ENCODE peak calls at places on chromosomes 11 and 22, in seven cellular contexts. S is NCI-H510A treated with DMSO at 0.1 percent for 48 hours; B is stimulated activated CD4-positive, alpha-beta T cell treated with anti-CD3 and anti-CD28 coated beads, TNF-alpha, amount 100 ng/mL, for 4 hours; J is A673; W is HT1080; K is retina; T is ureter. X is an unnamed sample.

GRCh38 chr11:67996622-67997459 is 7.1 kb downstream of the UNC93B1 start:
- DNase-seq in K (peak), B (no peak), J (peak), T (peak), S (no peak), W (no peak), X (no peak)

GRCh38 chr11:111359223-111360149 is 19.6 kb downstream of the POU2AF1 start:
- DNase-seq in W (peak), S (no peak), B (no peak), T (no peak), J (no peak), K (no peak), X (no peak)

GRCh38 chr11:22795914-22796313 is 33.7 kb downstream of the SVIP start:
- DNase-seq in K (no peak), W (peak), J (peak), T (no peak), B (no peak), S (no peak), X (no peak)

GRCh38 chr22:25202290-25202921 is 2.7 kb downstream of the CRYBB3 start:
- DNase-seq in T (peak), S (peak), W (peak), B (peak), K (peak), J (peak), X (no peak)

GRCh38 chr22:50250555-50251471 is at the start of gene HDAC10:
- DNase-seq in S (peak), J (peak), B (peak), T (peak), W (peak), K (peak), X (no peak)

GRCh38 chr11:27497284-27497866 is 9.2 kb downstream of the LIN7C start:
- DNase-seq in K (no peak), J (peak), S (peak), B (no peak), T (no peak), W (peak), X (no peak)

GRCh38 chr22:26481694-26482093 is 1.9 kb downstream of the HPS4 start:
- DNase-seq in K (no peak), B (no peak), W (no peak), S (no peak), T (no peak), J (no peak), X (no peak)

GRCh38 chr22:19597399-19597735 is 73.2 kb upstream of the CLDN5 start:
- DNase-seq in K (no peak), S (no peak), T (no peak), J (no peak), W (no peak), B (no peak), X (no peak)

GRCh38 chr22:46180370-46181137 is 30.2 kb downstream of the PPARA start:
- DNase-seq in J (no peak), T (no peak), S (no peak), B (no peak), K (no peak), W (no peak), X (no peak)

X was measured in GM04503.